ENCODE peak calls at places on chromosomes 1 and 21, in ten cellular contexts. X, N, E, U, R, G, K, O, H and A are unnamed samples. For H3K9me3, the result is how much of the 10 kb centered on the place peaks cover.

GRCh38 chr1:7339953-7340352 is 431.1 kb upstream of the VAMP3 start:
- DNase-seq in X (no peak), N (no peak), E (no peak), U (no peak), R (peak), G (no peak), K (no peak), O (no peak), H (peak), A (no peak)

GRCh38 chr1:179017383-179018326 is 8.0 kb upstream of the FAM20B start:
- DNase-seq in X (no peak), N (no peak), E (no peak), U (no peak), R (no peak), G (no peak), K (peak), O (no peak), H (no peak), A (no peak)

GRCh38 chr1:203907901-203908300 is 46.5 kb downstream of the SNRPE start:
- DNase-seq in X (no peak), N (no peak), E (no peak), U (no peak), R (peak), G (no peak), K (no peak), O (no peak), H (no peak), A (no peak)

GRCh38 chr1:1001057-1001630 is 1.2 kb upstream of the HES4 start:
- DNase-seq in X (no peak), N (peak), E (peak), U (no peak), R (no peak), G (no peak), K (no peak), O (no peak), H (no peak), A (no peak)

GRCh38 chr1:192979542-192979941 is 79.6 kb downstream of the UCHL5 start:
- DNase-seq in X (no peak), N (no peak), E (no peak), U (no peak), R (no peak), G (peak), K (no peak), O (no peak), H (no peak), A (no peak)

GRCh38 chr1:33378524-33378923 is 52.4 kb downstream of the PHC2 start:
- DNase-seq in X (no peak), N (no peak), E (no peak), U (no peak), R (no peak), G (no peak), K (no peak), O (no peak), H (no peak), A (no peak)

GRCh38 chr1:38183094-38183493 is 136.5 kb upstream of the POU3F1 start:
- DNase-seq in X (peak), N (no peak), E (no peak), U (no peak), R (no peak), G (no peak), K (no peak), O (no peak), H (no peak), A (no peak)

GRCh38 chr1:201364808-201365105 is 12.7 kb downstream of the TNNT2 start:
- DNase-seq in X (no peak), N (no peak), E (no peak), U (no peak), R (no peak), G (no peak), K (no peak), O (no peak), H (no peak), A (no peak)

GRCh38 chr1:157862114-157863070 is 20.8 kb upstream of the CD5L start:
- DNase-seq in X (no peak), N (no peak), E (no peak), U (no peak), R (no peak), G (no peak), K (no peak), O (no peak), H (no peak), A (no peak)

GRCh38 chr21:46351476-46352155 is 27.7 kb downstream of the PCNT start:
- DNase-seq in X (no peak), N (no peak), E (no peak), U (no peak), R (no peak), G (no peak), K (no peak), O (no peak), H (no peak), A (no peak)

GRCh38 chr1:81349194-81349965 is 451.4 kb upstream of the ADGRL2 start:
- DNase-seq in X (no peak), N (no peak), E (no peak), U (no peak), R (no peak), G (no peak), K (no peak), O (no peak), H (no peak), A (no peak)
- H3K9me3 ChIP-seq in X (under half), N (under half), E (under half), U (under half), R (under half), G (under half), K (under half), O (under half), H (under half), A (under half)

GRCh38 chr1:233328661-233329498 is 1.4 kb downstream of the MAP3K21 start:
- DNase-seq in X (no peak), N (no peak), E (no peak), U (peak), R (no peak), G (no peak), K (peak), O (peak), H (no peak), A (no peak)

GRCh38 chr1:233326319-233326994 is 1.1 kb upstream of the MAP3K21 start:
- DNase-seq in X (no peak), N (peak), E (no peak), U (no peak), R (no peak), G (no peak), K (peak), O (no peak), H (no peak), A (no peak)

GRCh38 chr1:233323724-233324123 is 3.8 kb upstream of the MAP3K21 start:
- DNase-seq in X (no peak), N (no peak), E (no peak), U (no peak), R (no peak), G (no peak), K (no peak), O (no peak), H (no peak), A (no peak)

GRCh38 chr1:233327938-233328660 is 575 bp downstream of the MAP3K21 start:
- DNase-seq in X (peak), N (no peak), E (peak), U (peak), R (no peak), G (no peak), K (peak), O (peak), H (peak), A (no peak)

GRCh38 chr1:233326995-233327937 is at the start of gene MAP3K21:
- DNase-seq in X (peak), N (peak), E (peak), U (peak), R (no peak), G (peak), K (peak), O (peak), H (peak), A (peak)
- TF ChIP-seq POLR2A in X (no peak), N (peak), E (no peak), U (no peak), R (no peak), G (peak), K (peak), O (peak), H (peak), A (no peak)

DNA sequence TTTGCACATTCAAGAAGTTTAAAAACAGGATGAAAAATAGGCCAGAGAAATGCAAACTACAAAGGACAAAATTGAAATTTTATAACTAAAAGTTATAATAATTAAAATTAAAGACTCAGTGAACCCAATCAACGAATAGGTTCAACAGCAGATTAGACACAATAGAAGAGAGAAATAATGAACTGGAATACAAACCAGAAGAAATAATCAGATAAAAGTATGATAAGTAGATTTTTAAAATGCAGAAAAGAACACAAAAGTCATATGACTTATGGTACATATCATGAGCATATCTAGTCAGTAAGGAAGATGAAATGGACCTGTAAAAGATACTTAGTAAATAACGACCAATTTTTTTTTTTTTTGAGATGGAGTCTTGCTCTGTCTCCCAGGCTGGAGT is 108.1 kb upstream of the COG2 start:
- DNase-seq in X (no peak), N (no peak), E (no peak), U (no peak), R (no peak), G (no peak), K (no peak), O (no peak), H (no peak), A (no peak)
- H3K9me3 ChIP-seq in X (under half), N (under half), E (under half), U (under half), R (under half), G (under half), K (under half), O (under half), H (under half), A (under half)

GRCh38 chr1:43322506-43322905 is 15.1 kb upstream of the MPL start:
- DNase-seq in X (no peak), N (no peak), E (no peak), U (no peak), R (no peak), G (no peak), K (no peak), O (no peak), H (no peak), A (no peak)
- TF ChIP-seq POLR2A in X (no peak), N (no peak), E (no peak), U (no peak), R (no peak), G (no peak), K (no peak), O (no peak), H (no peak), A (no peak)

DNA sequence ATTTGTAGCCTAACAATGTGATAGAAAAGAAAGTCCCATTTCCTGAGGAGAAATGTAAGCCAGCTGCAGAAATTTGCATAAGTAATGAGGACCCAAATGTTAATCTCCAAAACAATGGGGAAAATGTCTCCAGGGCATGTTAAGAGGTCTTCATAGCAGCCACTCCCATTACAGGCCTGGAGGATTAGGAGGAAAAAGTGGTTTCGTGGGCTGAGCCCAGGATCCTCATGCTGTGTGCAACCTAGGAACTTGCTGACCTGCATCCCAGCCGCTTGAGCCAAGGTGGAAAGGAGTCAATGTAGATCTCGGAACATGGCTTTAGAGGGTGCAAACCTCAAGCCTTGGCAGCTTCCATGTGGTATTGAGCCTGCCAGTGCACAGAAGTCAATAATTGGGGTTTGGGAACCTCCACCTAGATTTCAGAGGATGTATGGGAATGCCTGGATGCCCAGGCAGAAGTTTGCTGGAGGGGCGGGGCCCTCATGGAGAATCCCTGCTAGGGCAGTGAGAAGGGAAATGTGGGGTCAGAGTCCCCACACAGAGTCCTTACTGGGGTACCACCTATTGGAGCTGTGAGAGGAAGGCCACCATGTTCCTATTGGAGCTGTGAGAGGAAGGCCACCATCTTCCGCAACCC is 14.2 kb upstream of the F13B start:
- DNase-seq in X (no peak), N (no peak), E (no peak), U (no peak), R (no peak), G (no peak), K (no peak), O (no peak), H (no peak), A (no peak)
- H3K9me3 ChIP-seq in X (under half), N (under half), E (under half), U (under half), R (under half), G (under half), K (under half), O (under half), H (under half), A (under half)

GRCh38 chr1:23368562-23369334 is 888 bp downstream of the ZNF436 start:
- DNase-seq in X (peak), N (peak), E (peak), U (peak), R (peak), G (peak), K (peak), O (peak), H (peak), A (peak)

GRCh38 chr1:23367451-23367790 is 2.2 kb downstream of the ZNF436 start:
- DNase-seq in X (no peak), N (no peak), E (no peak), U (no peak), R (no peak), G (no peak), K (no peak), O (no peak), H (no peak), A (no peak)

GRCh38 chr1:23369335-23370013 is at the start of gene ZNF436:
- DNase-seq in X (no peak), N (peak), E (peak), U (peak), R (peak), G (no peak), K (peak), O (peak), H (peak), A (peak)

GRCh38 chr1:23366598-23366997 is 3.0 kb downstream of the ZNF436 start:
- DNase-seq in X (no peak), N (no peak), E (no peak), U (no peak), R (no peak), G (no peak), K (no peak), O (no peak), H (peak), A (no peak)

DNA sequence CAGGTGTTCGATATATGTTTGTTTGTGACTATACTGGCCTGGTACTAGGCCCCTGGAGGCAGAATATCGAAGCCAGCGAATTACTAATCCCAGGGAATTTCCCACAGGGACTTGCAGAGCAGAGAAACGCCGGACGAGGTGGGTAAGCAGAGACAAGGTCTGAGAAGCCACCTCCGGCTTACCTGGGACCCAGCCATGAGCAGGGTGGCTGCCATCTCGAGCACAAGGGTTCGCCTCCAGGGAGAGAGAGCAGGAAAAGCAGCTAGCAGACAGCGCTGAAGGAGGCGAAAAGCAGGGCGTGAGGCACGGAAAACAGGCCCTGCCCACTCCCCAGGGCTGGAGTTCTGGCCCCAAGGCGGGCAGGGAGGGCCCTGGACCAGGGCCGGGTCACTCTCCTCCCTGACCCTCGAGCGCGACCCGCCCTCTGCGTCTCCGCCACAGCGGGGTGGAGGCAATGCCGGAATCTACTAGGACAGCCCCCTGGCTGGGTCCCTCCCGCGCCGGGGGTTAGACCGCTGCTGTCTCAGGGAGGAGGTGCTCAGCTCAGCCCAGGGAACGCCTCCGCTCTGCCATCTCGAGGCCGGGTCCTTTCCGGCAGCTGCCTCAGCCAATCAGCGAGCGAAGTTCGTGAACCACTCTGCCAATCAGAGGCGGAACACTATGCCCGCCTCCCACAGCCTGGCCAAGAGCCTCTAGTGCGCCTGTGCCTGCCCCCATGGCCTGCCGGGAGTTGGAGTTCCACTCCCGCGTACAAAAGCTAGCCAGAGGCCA is 1.7 kb downstream of the ZNF436 start:
- DNase-seq in X (peak), N (peak), E (peak), U (peak), R (peak), G (peak), K (peak), O (peak), H (peak), A (peak)
- TF ChIP-seq POLR2A in X (no peak), N (peak), E (no peak), U (no peak), R (peak), G (no peak), K (peak), O (peak), H (peak), A (peak)

DNA sequence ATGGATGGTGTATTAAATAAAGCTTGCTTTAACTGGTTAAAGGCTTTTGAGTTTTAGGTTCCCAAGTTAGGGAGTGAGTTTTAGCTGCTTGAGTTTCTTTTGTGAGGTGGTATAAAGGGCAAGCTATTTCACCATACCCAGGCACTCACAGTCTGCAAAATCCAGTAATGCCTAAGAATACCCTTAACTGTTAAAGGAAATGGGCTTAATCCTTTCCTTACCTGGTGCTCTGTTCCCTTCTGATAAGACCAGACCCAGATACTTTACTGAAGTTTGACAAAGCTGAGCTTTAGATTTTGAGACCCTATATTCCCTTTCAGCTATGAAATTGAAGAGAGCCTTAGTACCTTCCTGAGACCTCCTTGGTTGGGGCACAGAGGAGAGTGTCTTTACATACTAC is 30.3 kb downstream of the MSTO1 start:
- DNase-seq in X (no peak), N (no peak), E (no peak), U (no peak), R (no peak), G (no peak), K (no peak), O (no peak), H (no peak), A (no peak)
- H3K9me3 ChIP-seq in X (under half), N (under half), E (under half), U (under half), R (under half), G (under half), K (under half), O (under half), H (under half), A (under half)

GRCh38 chr1:30823969-30824735 is 66.6 kb upstream of the LAPTM5 start:
- DNase-seq in X (peak), N (peak), E (peak), U (peak), R (peak), G (peak), K (peak), O (peak), H (peak), A (peak)
- TF ChIP-seq POLR2A in X (no peak), N (peak), E (peak), U (no peak), R (peak), G (no peak), K (peak), O (peak), H (peak), A (peak)